ENCODE peak calls at places on chromosomes 3 and 15, in eight cellular contexts. G is pancreas; H is cardiac muscle cell; Y is heart right ventricle; N is ascending aorta; D is mesenchymal stem cell; W is CD4-positive, alpha-beta T cell; A is kidney. I is an unnamed sample. For H3K9me3, the result is how much of the 10 kb centered on the place peaks cover.

GRCh38 chr3:130897316-130897715 is 3.4 kb downstream of the ATP2C1 start:
- DNase-seq in G (no peak), H (no peak), Y (no peak), N (no peak), D (no peak), W (no peak), A (no peak), I (no peak)

GRCh38 chr3:185824467-185825378 is at the start of gene IGF2BP2:
- DNase-seq in G (peak), H (peak), Y (peak), N (no peak), D (peak), W (peak), A (peak), I (peak)

GRCh38 chr3:103002447-103002846 is 567.6 kb downstream of the ZPLD1 start:
- DNase-seq in G (no peak), H (no peak), Y (no peak), N (no peak), D (no peak), W (no peak), A (no peak), I (no peak)

GRCh38 chr3:170270282-170270891 is 48.2 kb downstream of the PRKCI start:
- DNase-seq in G (no peak), H (no peak), Y (no peak), N (no peak), D (no peak), W (no peak), A (no peak), I (no peak)

GRCh38 chr3:196108075-196108743 is 26.3 kb upstream of the TFRC start:
- DNase-seq in G (no peak), H (no peak), Y (no peak), N (no peak), D (no peak), W (no peak), A (no peak), I (no peak)

GRCh38 chr3:46406440-46406785 is 453 bp downstream of the CCR5AS start:
- DNase-seq in G (no peak), H (no peak), Y (no peak), N (peak), D (peak), W (no peak), A (no peak), I (no peak)

GRCh38 chr3:101038880-101039279 is 45.7 kb upstream of the ABI3BP start:
- DNase-seq in G (no peak), H (no peak), Y (no peak), N (no peak), D (no peak), W (no peak), A (no peak), I (no peak)

GRCh38 chr3:150970665-150971327 is 1.7 kb downstream of the CLRN1 start:
- DNase-seq in G (no peak), H (peak), Y (no peak), N (no peak), D (peak), W (no peak), A (no peak), I (no peak)

GRCh38 chr3:23600178-23600577 is 205.6 kb upstream of the UBE2E1 start:
- DNase-seq in G (no peak), H (peak), Y (no peak), N (no peak), D (peak), W (no peak), A (no peak), I (no peak)

GRCh38 chr3:158097571-158098553 is 8.4 kb downstream of the SHOX2 start:
- DNase-seq in G (peak), H (peak), Y (peak), N (no peak), D (peak), W (peak), A (peak), I (peak)

GRCh38 chr15:59438891-59439290 is 905 bp downstream of the FAM81A start:
- DNase-seq in G (no peak), H (no peak), Y (no peak), N (no peak), D (peak), W (no peak), A (no peak), I (no peak)

GRCh38 chr3:185270262-185270955 is 16.6 kb upstream of the EHHADH start:
- DNase-seq in G (no peak), H (peak), Y (no peak), N (no peak), D (peak), W (no peak), A (no peak), I (no peak)

GRCh38 chr3:115766587-115767492 is 143.5 kb downstream of the GAP43 start:
- DNase-seq in G (no peak), H (peak), Y (no peak), N (no peak), D (peak), W (no peak), A (no peak), I (no peak)

GRCh38 chr15:100094127-100094510 is 247.7 kb downstream of the ADAMTS17 start:
- DNase-seq in G (no peak), H (no peak), Y (no peak), N (no peak), D (no peak), W (no peak), A (no peak), I (no peak)

GRCh38 chr3:13901935-13902584 is 22.2 kb upstream of the WNT7A start:
- DNase-seq in G (no peak), H (no peak), Y (no peak), N (no peak), D (no peak), W (no peak), A (no peak), I (no peak)

GRCh38 chr3:13902648-13903238 is 22.9 kb upstream of the WNT7A start:
- DNase-seq in G (no peak), H (no peak), Y (no peak), N (no peak), D (no peak), W (no peak), A (no peak), I (no peak)
- H3K9me3 ChIP-seq in G (under half), H (under half), Y (half or more), N (half or more), D (half or more), W (half or more), A (half or more), I (under half)

DNA sequence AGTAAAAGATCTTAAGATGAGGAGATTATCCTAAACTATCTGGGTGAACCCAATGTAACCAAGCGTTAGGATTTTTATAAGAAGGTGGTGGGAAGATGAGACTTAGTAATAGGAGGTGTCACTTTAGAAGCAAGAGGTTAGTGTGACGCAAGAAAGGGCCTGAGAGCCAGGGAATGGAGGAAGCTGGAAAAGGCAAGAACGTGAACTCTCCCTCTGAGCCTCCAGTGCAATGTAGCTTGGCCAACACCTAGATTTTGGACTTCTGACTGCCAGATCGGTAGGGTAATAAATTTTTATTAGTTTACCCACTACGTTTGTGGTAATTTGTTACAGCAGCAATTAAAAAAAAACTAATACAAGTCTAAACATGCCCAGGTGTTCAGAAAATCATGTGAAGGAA is 20.8 kb upstream of the CNTN6 start:
- DNase-seq in G (no peak), H (no peak), Y (no peak), N (no peak), D (no peak), W (no peak), A (no peak), I (no peak)
- H3K9me3 ChIP-seq in G (under half), H (under half), Y (under half), N (under half), D (under half), W (under half), A (under half), I (under half)

GRCh38 chr15:25238716-25239470 is 199.9 kb downstream of the UBE3A start:
- DNase-seq in G (no peak), H (no peak), Y (peak), N (peak), D (no peak), W (no peak), A (peak), I (peak)

GRCh38 chr15:25242166-25242879 is 196.5 kb downstream of the UBE3A start:
- DNase-seq in G (peak), H (no peak), Y (peak), N (no peak), D (no peak), W (no peak), A (no peak), I (no peak)

GRCh38 chr15:25239471-25240345 is 199.1 kb downstream of the UBE3A start:
- DNase-seq in G (no peak), H (no peak), Y (peak), N (peak), D (no peak), W (no peak), A (peak), I (no peak)

GRCh38 chr15:25241241-25241801 is 197.5 kb downstream of the UBE3A start:
- DNase-seq in G (peak), H (no peak), Y (peak), N (no peak), D (no peak), W (no peak), A (no peak), I (no peak)

GRCh38 chr15:25240461-25241021 is 198.3 kb downstream of the UBE3A start:
- DNase-seq in G (no peak), H (no peak), Y (peak), N (peak), D (no peak), W (no peak), A (peak), I (no peak)
- H3K9me3 ChIP-seq in G (under half), H (under half), Y (under half), N (under half), D (under half), W (under half), A (under half), I (under half)

DNA sequence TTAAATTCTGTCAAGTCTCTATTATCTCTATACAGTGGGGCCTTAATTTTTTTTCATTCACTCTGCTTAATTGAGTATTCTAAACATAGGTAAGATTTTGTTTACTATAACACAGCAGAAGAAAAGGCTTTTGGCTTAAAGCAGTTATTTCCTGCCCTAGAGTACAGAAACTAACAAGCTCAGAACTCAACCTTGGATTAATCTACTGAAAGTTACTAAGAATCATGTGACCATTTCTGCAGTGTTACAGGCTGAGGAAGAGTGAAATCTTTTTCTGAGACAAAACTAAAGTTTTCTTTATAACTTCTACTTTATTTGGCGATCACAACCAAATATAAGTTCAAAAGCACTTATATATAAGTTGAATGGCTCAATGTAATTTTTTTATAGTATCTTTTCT is 240.8 kb upstream of the NAALADL2 start:
- DNase-seq in G (no peak), H (no peak), Y (no peak), N (no peak), D (no peak), W (no peak), A (no peak), I (no peak)
- H3K9me3 ChIP-seq in G (under half), H (under half), Y (under half), N (under half), D (under half), W (under half), A (under half), I (under half)

I was measured in CD8-positive, alpha-beta T cell.